ENCODE peak calls at places on chromosome 1, in five cellular contexts. T is Daoy, E is aorta, P is AG04450, I is NCI-H446. A is an unnamed sample.

GRCh38 chr1:31605908-31606427 is 11.5 kb upstream of the HCRTR1 start:
- DNase-seq in T (peak; percentile 77), E (no peak), P (peak; percentile 24), I (no peak), A (no peak)

GRCh38 chr1:3924871-3925655 is 25.0 kb upstream of the C1orf174 start:
- DNase-seq in T (peak; percentile 67), E (no peak), P (no peak), I (no peak), A (no peak)

GRCh38 chr1:201265771-201266170 is 17.5 kb upstream of the PKP1 start:
- DNase-seq in T (no peak), E (no peak), P (no peak), I (no peak), A (no peak)

GRCh38 chr1:12005488-12006166 is 13.7 kb upstream of the MIIP start:
- DNase-seq in T (no peak), E (no peak), P (no peak), I (no peak), A (no peak)

GRCh38 chr1:67162954-67163353 is 3.3 kb upstream of the IL23R start:
- DNase-seq in T (peak; percentile 69), E (no peak), P (no peak), I (no peak), A (no peak)

GRCh38 chr1:188715566-188715965 is 1762.1 kb downstream of the BRINP3 start:
- DNase-seq in T (no peak), E (no peak), P (no peak), I (no peak), A (no peak)

GRCh38 chr1:1220197-1220596 is 6.2 kb upstream of the TNFRSF4 start:
- DNase-seq in T (no peak), E (no peak), P (no peak), I (no peak), A (no peak)

GRCh38 chr1:74937176-74937575 is 197.0 kb upstream of the LHX8 start:
- DNase-seq in T (no peak), E (no peak), P (no peak), I (peak; percentile 87), A (no peak)

GRCh38 chr1:208475449-208475848 is 231.3 kb upstream of the PLXNA2 start:
- DNase-seq in T (peak; percentile 15), E (no peak), P (no peak), I (peak; percentile 33), A (no peak)

GRCh38 chr1:87061742-87062156 is 147.3 kb downstream of the HS2ST1 start:
- DNase-seq in T (no peak), E (no peak), P (peak; percentile 36), I (no peak), A (no peak)

GRCh38 chr1:10918531-10918930 is 93.9 kb upstream of the TARDBP start:
- DNase-seq in T (peak; percentile 50), E (no peak), P (peak; percentile 8), I (no peak), A (no peak)

A was measured in glomerular endothelial cell.